ENCODE peak calls at places on chromosomes 4 and X, in ten cellular contexts. R, I, A, E, W, Y, K, Z, N and Q are unnamed samples.

GRCh38 chr4:44017422-44017739 is 431.2 kb downstream of the KCTD8 start:
- DNase-seq in E (no peak), Y (no peak), W (no peak), K (no peak), I (no peak), R (no peak), A (no peak), N (no peak), Z (no peak), Q (no peak)

GRCh38 chr4:6386091-6386490 is 86.3 kb downstream of the PPP2R2C start:
- DNase-seq in Y (peak), A (no peak), W (no peak), K (no peak), E (no peak), R (no peak), N (no peak), Z (no peak), I (no peak), Q (no peak)

GRCh38 chr4:1171306-1172227 is 816 bp downstream of the SPON2 start:
- DNase-seq in Z (no peak), Y (no peak), N (no peak), E (no peak), R (peak), K (peak), A (no peak), W (no peak), I (peak), Q (peak)

GRCh38 chr4:73583661-73584060 is 36.6 kb downstream of the RASSF6 start:
- DNase-seq in W (no peak), Z (no peak), Y (no peak), N (no peak), R (no peak), A (no peak), E (no peak), I (no peak), K (no peak), Q (no peak)

GRCh38 chrX:2452799-2453198 is 48.0 kb downstream of the DHRSX start:
- DNase-seq in Y (no peak), E (no peak), R (no peak), A (no peak), N (no peak), Z (no peak), K (no peak), W (no peak), I (no peak), Q (no peak)

GRCh38 chr4:160026720-160027119 is 923.8 kb downstream of the RAPGEF2 start:
- DNase-seq in R (peak), A (no peak), Z (no peak), N (peak), K (no peak), W (peak), I (no peak), Y (peak), E (peak), Q (peak)

GRCh38 chr4:92825186-92825715 is 521.5 kb downstream of the GRID2 start:
- DNase-seq in A (no peak), Y (peak), N (no peak), R (no peak), K (no peak), W (no peak), Z (no peak), I (no peak), E (no peak), Q (no peak)

GRCh38 chrX:75107863-75108509 is 48.1 kb downstream of the ABCB7 start:
- DNase-seq in Z (no peak), Y (no peak), W (no peak), I (no peak), R (no peak), E (no peak), N (no peak), A (no peak), K (no peak), Q (no peak)

GRCh38 chr4:38237139-38237538 is 276.9 kb downstream of the PTTG2 start:
- DNase-seq in E (no peak), Y (peak), A (no peak), W (peak), K (no peak), R (peak), Z (no peak), N (peak), I (no peak), Q (no peak)

GRCh38 chr4:121072836-121073362 is 564 bp upstream of the NDNF start:
- DNase-seq in I (peak), N (no peak), R (peak), Z (no peak), E (no peak), Y (no peak), K (no peak), W (no peak), A (no peak), Q (no peak)

GRCh38 chr4:30865676-30866075 is 145.5 kb downstream of the PCDH7 start:
- DNase-seq in Y (no peak), N (no peak), R (no peak), Z (no peak), A (no peak), W (no peak), K (no peak), E (no peak), I (no peak), Q (no peak)

GRCh38 chr4:100286601-100287000 is 96.3 kb upstream of the DDIT4L start:
- DNase-seq in Z (no peak), A (no peak), R (no peak), Y (no peak), N (no peak), K (no peak), I (no peak), E (no peak), W (no peak), Q (no peak)

GRCh38 chr4:95049838-95050237 is 292.1 kb downstream of the BMPR1B start:
- DNase-seq in A (no peak), Y (no peak), E (peak), N (no peak), Z (no peak), R (peak), K (no peak), I (no peak), W (no peak), Q (no peak)

GRCh38 chrX:2708601-2709200 is 17.6 kb downstream of the CD99 start:
- DNase-seq in K (no peak), N (no peak), W (no peak), A (no peak), R (no peak), E (no peak), I (no peak), Y (no peak), Z (no peak), Q (no peak)

GRCh38 chr4:1604181-1604705 is 79.9 kb downstream of the FAM53A start:
- DNase-seq in Z (no peak), Y (peak), R (no peak), K (no peak), A (no peak), W (peak), E (no peak), N (no peak), I (peak), Q (no peak)

GRCh38 chr4:94032754-94033153 is 174.9 kb upstream of the SMARCAD1 start:
- DNase-seq in I (no peak), A (no peak), R (peak), W (no peak), E (no peak), K (no peak), Y (no peak), Z (no peak), N (no peak), Q (no peak)

GRCh38 chr4:42150653-42151567 is 1.5 kb downstream of the BEND4 start:
- DNase-seq in W (no peak), I (no peak), A (peak), K (no peak), N (no peak), Y (no peak), E (no peak), R (no peak), Z (no peak), Q (no peak)

GRCh38 chr4:5019274-5019673 is at the start of gene CYTL1:
- DNase-seq in R (no peak), A (no peak), N (no peak), Y (no peak), W (no peak), I (no peak), Z (no peak), K (no peak), E (no peak), Q (no peak)

GRCh38 chr4:139596680-139597279 is 40.8 kb upstream of the SETD7 start:
- DNase-seq in Z (no peak), E (no peak), R (no peak), W (no peak), K (no peak), A (no peak), Y (no peak), I (no peak), N (no peak), Q (no peak)

GRCh38 chr4:165834116-165834515 is 38.9 kb upstream of the TLL1 start:
- DNase-seq in A (no peak), R (no peak), Y (no peak), Z (no peak), K (no peak), I (no peak), W (no peak), N (no peak), E (no peak), Q (no peak)

GRCh38 chr4:187547281-187547680 is 448.3 kb upstream of the ZFP42 start:
- DNase-seq in E (no peak), N (no peak), A (no peak), R (no peak), Y (no peak), I (no peak), Z (no peak), W (no peak), K (no peak), Q (no peak)

GRCh38 chr4:88630756-88631155 is 38.5 kb downstream of the HERC3 start:
- DNase-seq in K (no peak), I (no peak), N (no peak), Y (peak), A (no peak), W (no peak), Z (no peak), E (no peak), R (peak), Q (no peak)

GRCh38 chr4:79588679-79589078 is 180.7 kb upstream of the GK2 start:
- DNase-seq in Y (no peak), K (no peak), N (no peak), E (no peak), A (no peak), R (peak), I (no peak), W (no peak), Z (no peak), Q (no peak)

GRCh38 chr4:55216871-55217635 is 91.7 kb upstream of the KDR start:
- DNase-seq in W (no peak), I (no peak), A (no peak), E (no peak), N (no peak), Y (peak), Z (no peak), K (no peak), R (peak), Q (no peak)

GRCh38 chrX:136168929-136169735 is 21.8 kb downstream of the FHL1 start:
- DNase-seq in A (no peak), R (peak), E (peak), N (no peak), Z (no peak), I (no peak), K (no peak), Y (peak), W (peak), Q (peak)

GRCh38 chrX:87961471-87961870 is 443.9 kb downstream of the KLHL4 start:
- DNase-seq in E (no peak), Z (no peak), K (no peak), I (no peak), N (no peak), A (no peak), W (no peak), Y (no peak), R (no peak), Q (no peak)

GRCh38 chrX:81489987-81490386 is 288.1 kb downstream of the SH3BGRL start:
- DNase-seq in K (no peak), R (peak), Y (no peak), Z (no peak), I (no peak), W (no peak), E (no peak), A (no peak), N (no peak), Q (no peak)
- TF ChIP-seq CTCF in K (no peak), R (peak), Y (no peak), Z (peak), I (no peak), W (peak), E (no peak), A (no peak), N (no peak), Q (peak)

DNA sequence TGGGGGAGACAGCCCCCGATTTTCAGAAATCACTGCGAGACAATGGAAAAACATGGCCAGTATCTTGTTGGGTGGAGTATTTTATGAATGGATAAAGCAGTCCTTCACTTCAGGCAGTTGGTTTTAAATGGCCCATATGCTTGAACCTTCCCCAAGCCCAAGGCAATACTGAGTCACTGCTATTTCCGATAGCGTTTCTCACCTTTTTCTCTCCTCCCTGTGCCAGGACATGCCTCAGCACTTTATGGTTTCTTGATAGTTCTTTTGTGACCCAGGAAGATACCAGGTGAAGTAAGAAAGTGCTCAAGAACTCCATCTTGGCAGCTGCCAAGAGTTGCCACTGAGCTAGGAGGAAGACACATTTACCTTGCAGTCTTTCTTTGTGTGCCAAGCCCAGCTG is 26.8 kb upstream of the ESX1 start:
- DNase-seq in E (no peak), K (no peak), R (no peak), Z (no peak), A (no peak), I (no peak), N (no peak), W (no peak), Y (peak), Q (no peak)
- TF ChIP-seq CTCF in E (no peak), K (no peak), R (no peak), Z (no peak), A (no peak), I (no peak), N (no peak), W (no peak), Y (no peak), Q (no peak)

DNA sequence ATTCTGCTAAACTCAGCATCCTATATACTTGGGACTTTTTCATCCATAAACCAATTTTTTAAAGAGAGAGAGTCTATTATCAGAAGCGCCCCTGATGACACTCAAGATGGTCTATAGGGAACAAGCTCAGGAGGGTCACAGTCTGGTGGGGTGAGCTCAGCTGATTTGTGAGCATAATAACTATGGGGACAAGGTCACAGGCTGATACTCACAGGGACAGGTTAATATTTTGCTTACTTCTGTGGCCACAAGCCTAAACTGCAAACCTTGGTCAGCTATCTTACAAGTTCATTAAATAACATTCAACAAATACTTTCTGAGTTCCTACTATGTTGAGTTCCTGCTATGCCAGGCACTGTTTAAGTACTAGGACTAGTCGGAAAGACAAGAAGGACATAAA is 10.1 kb upstream of the CCDC149 start:
- DNase-seq in W (no peak), I (no peak), Y (no peak), Z (no peak), R (no peak), N (no peak), E (no peak), A (no peak), K (no peak), Q (no peak)
- TF ChIP-seq CTCF in W (no peak), I (no peak), Y (no peak), Z (no peak), R (no peak), N (no peak), E (no peak), A (no peak), K (no peak), Q (no peak)

GRCh38 chr4:158667651-158668198 is 4.0 kb downstream of the C4orf46 start:
- DNase-seq in R (peak), Y (peak), W (peak), A (peak), K (no peak), N (no peak), E (no peak), Z (no peak), I (no peak), Q (no peak)
- TF ChIP-seq CTCF in R (peak), Y (peak), W (peak), A (peak), K (peak), N (peak), E (peak), Z (peak), I (peak), Q (peak)

GRCh38 chr4:157514711-157515110 is 294.2 kb downstream of the GRIA2 start:
- DNase-seq in E (no peak), I (no peak), N (no peak), W (no peak), Z (no peak), A (peak), Y (no peak), R (no peak), K (no peak), Q (no peak)
- TF ChIP-seq CTCF in E (peak), I (no peak), N (no peak), W (peak), Z (no peak), A (peak), Y (no peak), R (peak), K (no peak), Q (no peak)

GRCh38 chr4:15188581-15189539 is 186.6 kb downstream of the CPEB2 start:
- DNase-seq in W (no peak), Y (no peak), A (peak), R (no peak), E (no peak), K (no peak), Z (no peak), I (no peak), N (no peak), Q (no peak)
- TF ChIP-seq CTCF in W (no peak), Y (no peak), A (no peak), R (no peak), E (no peak), K (no peak), Z (no peak), I (no peak), N (no peak), Q (no peak)

GRCh38 chrX:134908235-134908834 is 82.5 kb upstream of the SMIM10 start:
- DNase-seq in R (peak), W (no peak), A (no peak), Y (no peak), Z (no peak), N (no peak), E (peak), K (no peak), I (no peak), Q (no peak)
- TF ChIP-seq CTCF in R (peak), W (peak), A (no peak), Y (no peak), Z (no peak), N (no peak), E (peak), K (peak), I (no peak), Q (peak)

DNA sequence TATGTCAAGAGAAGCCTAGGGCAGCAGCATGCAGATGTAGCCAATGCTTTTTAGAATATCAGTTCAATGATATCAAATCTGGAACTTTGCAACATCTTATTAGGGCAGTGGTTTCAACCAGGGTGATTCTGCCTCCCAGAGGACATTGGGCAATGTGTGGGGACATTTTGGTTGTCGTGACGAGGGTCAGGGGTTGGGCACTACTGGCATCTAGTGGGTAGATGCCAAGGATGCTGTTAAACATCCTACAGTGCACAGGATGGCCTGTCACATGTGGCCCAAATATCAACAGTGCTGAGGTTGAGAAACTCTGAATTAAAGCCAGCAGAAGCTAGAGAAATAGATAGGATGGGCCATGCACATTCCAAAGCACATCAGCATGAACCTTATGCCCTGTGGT is 152.3 kb downstream of the AMELX start:
- DNase-seq in I (no peak), N (no peak), W (no peak), Y (no peak), K (no peak), R (no peak), Z (no peak), E (no peak), A (no peak), Q (no peak)
- TF ChIP-seq CTCF in I (peak), N (no peak), W (no peak), Y (no peak), K (no peak), R (no peak), Z (no peak), E (no peak), A (no peak), Q (no peak)

DNA sequence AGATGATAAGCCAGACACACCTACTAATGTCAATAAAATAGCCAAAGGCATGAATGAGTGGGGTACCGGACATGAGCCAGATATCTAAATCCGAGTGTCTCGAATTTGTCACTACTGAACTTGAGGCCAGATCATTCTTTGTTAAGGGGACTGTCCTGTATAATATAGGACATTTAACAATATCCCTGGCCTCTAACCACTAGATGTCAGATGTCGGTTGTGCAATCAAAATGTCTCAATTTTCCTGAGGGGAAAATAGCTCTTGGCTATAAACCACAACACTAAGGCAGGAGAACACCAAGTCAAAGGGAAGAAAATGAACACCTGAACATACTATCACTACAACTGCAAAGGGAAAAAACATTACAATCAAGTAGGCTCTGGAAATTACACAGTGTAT is 154.5 kb downstream of the GPM6A start:
- DNase-seq in A (no peak), W (no peak), K (no peak), N (no peak), Z (no peak), I (no peak), R (no peak), Y (no peak), E (no peak), Q (no peak)
- TF ChIP-seq CTCF in A (no peak), W (no peak), K (no peak), N (no peak), Z (no peak), I (no peak), R (no peak), Y (no peak), E (no peak), Q (no peak)

GRCh38 chr4:15963001-15963451 is at the start of gene FGFBP2:
- DNase-seq in E (no peak), I (no peak), W (no peak), N (no peak), Y (peak), Z (no peak), K (peak), R (peak), A (peak), Q (no peak)
- TF ChIP-seq CTCF in E (peak), I (peak), W (peak), N (no peak), Y (no peak), Z (no peak), K (no peak), R (peak), A (peak), Q (peak)